ENCODE peak calls at places on chromosomes 16 and 17, in six cellular contexts. A is transverse colon; V is NCI-H146; D is activated CD4-positive, alpha-beta T cell treated with anti-CD3 and anti-CD28 coated beads for 24 hours; G is upper lobe of right lung; T is non-pigmented ciliary epithelial cell. B is an unnamed sample.

GRCh38 chr16:85961988-85962915 is 63.3 kb downstream of the IRF8 start:
- DNase-seq in A (no peak), V (no peak), D (no peak), G (no peak), T (no peak), B (no peak)

GRCh38 chr17:8318010-8318409 is 8.0 kb downstream of the ARHGEF15 start:
- DNase-seq in A (no peak), V (no peak), D (no peak), G (no peak), T (no peak), B (no peak)

GRCh38 chr17:57861000-57861736 is 11.3 kb upstream of the MRPS23 start:
- DNase-seq in A (peak; percentile 76), V (no peak), D (no peak), G (peak; percentile 82), T (no peak), B (peak; percentile 37)

GRCh38 chr16:27463741-27464662 is 62.0 kb downstream of the IL21R start:
- DNase-seq in A (no peak), V (no peak), D (no peak), G (no peak), T (no peak), B (peak; percentile 64)

GRCh38 chr16:67021321-67021720 is 7.6 kb upstream of the CBFB start:
- DNase-seq in A (peak; percentile 2), V (no peak), D (no peak), G (peak; percentile 19), T (no peak), B (peak; percentile 9)

GRCh38 chr16:2471016-2471652 is at the start of gene NTN3:
- DNase-seq in A (no peak), V (peak; percentile 85), D (no peak), G (no peak), T (no peak), B (no peak)

GRCh38 chr17:7854851-7855642 is at the start of gene TMEM88:
- DNase-seq in A (no peak), V (no peak), D (no peak), G (peak; percentile 65), T (no peak), B (peak; percentile 16)

GRCh38 chr17:8311131-8311790 is 1.2 kb downstream of the ARHGEF15 start:
- DNase-seq in A (no peak), V (no peak), D (no peak), G (no peak), T (no peak), B (no peak)

GRCh38 chr17:9402590-9403199 is 172.9 kb downstream of the STX8 start:
- DNase-seq in A (peak; percentile 25), V (peak; percentile 51), D (no peak), G (no peak), T (no peak), B (peak; percentile 48)

GRCh38 chr17:76528528-76529223 is 8.8 kb downstream of the CYGB start:
- DNase-seq in A (no peak), V (no peak), D (no peak), G (no peak), T (no peak), B (no peak)

GRCh38 chr17:44065668-44066203 is 735 bp downstream of the LSM12 start:
- DNase-seq in A (no peak), V (no peak), D (no peak), G (no peak), T (no peak), B (peak; percentile 29)

GRCh38 chr17:61489719-61490490 is 37.7 kb downstream of the TBX4 start:
- DNase-seq in A (no peak), V (no peak), D (no peak), G (no peak), T (no peak), B (no peak)

GRCh38 chr17:30273373-30273772 is 18.4 kb downstream of the BLMH start:
- DNase-seq in A (no peak), V (no peak), D (no peak), G (no peak), T (no peak), B (no peak)

GRCh38 chr16:2195316-2196161 is 866 bp downstream of the CASKIN1 start:
- DNase-seq in A (no peak), V (peak; percentile 61), D (no peak), G (no peak), T (no peak), B (no peak)

GRCh38 chr16:83981799-83982198 is 13.8 kb downstream of the NECAB2 start:
- DNase-seq in A (no peak), V (no peak), D (no peak), G (no peak), T (no peak), B (no peak)

GRCh38 chr17:41049110-41049509 is 2.0 kb upstream of the KRTAP2-1 start:
- DNase-seq in A (no peak), V (no peak), D (no peak), G (no peak), T (peak; percentile 67), B (no peak)

GRCh38 chr16:85103096-85104079 is 8.9 kb downstream of the CIBAR2 start:
- DNase-seq in A (no peak), V (no peak), D (no peak), G (no peak), T (no peak), B (no peak)

GRCh38 chr17:15651583-15652110 is 32.1 kb upstream of the FBXW10B start:
- DNase-seq in A (peak; percentile 94), V (peak; percentile 82), D (no peak), G (peak; percentile 95), T (peak; percentile 96), B (peak; percentile 54)

GRCh38 chr16:24069036-24069590 is 187.0 kb upstream of the CACNG3 start:
- DNase-seq in A (no peak), V (no peak), D (no peak), G (no peak), T (no peak), B (no peak)

GRCh38 chr16:17578921-17579876 is 108.4 kb upstream of the XYLT1 start:
- DNase-seq in A (peak; percentile 66), V (peak; percentile 17), D (peak; percentile 53), G (no peak), T (no peak), B (peak; percentile 62)

GRCh38 chr17:8393470-8394231 is 4.0 kb downstream of the RNF222 start:
- DNase-seq in A (peak; percentile 52), V (no peak), D (no peak), G (no peak), T (no peak), B (peak; percentile 63)